ENCODE peak calls at places on chromosomes 12 and 14, in six cellular contexts. One of them, this sample, is unnamed.

GRCh38 chr14:30464481-30464880 is 94.5 kb upstream of the G2E3 start:
- DNase-seq in HFFc6: no peak
- DNase-seq in ovary: no peak
- DNase-seq in activated CD8-positive, alpha-beta memory T cell treated with anti-CD3 and anti-CD28 coated beads, Interleukin-2, amount 50 U/mL, for 4 hours: no peak
- DNase-seq in stimulated activated naive CD8-positive, alpha-beta T cell treated with anti-CD3 and anti-CD28 coated beads, Interleukin-15, amount 100 ng/mL, for 72 hours: no peak
- DNase-seq in type B pancreatic cell: no peak
- DNase-seq in this sample: no peak

GRCh38 chr12:70724444-70724843 is 87.2 kb upstream of the PTPRB start:
- DNase-seq in HFFc6: peak
- DNase-seq in activated CD8-positive, alpha-beta memory T cell treated with anti-CD3 and anti-CD28 coated beads, Interleukin-2, amount 50 U/mL, for 4 hours: no peak
- DNase-seq in stimulated activated naive CD8-positive, alpha-beta T cell treated with anti-CD3 and anti-CD28 coated beads, Interleukin-15, amount 100 ng/mL, for 72 hours: no peak
- DNase-seq in ovary: no peak
- DNase-seq in type B pancreatic cell: no peak
- DNase-seq in this sample: no peak

GRCh38 chr12:123398918-123399617 is 15.1 kb downstream of the KMT5A start:
- DNase-seq in activated CD8-positive, alpha-beta memory T cell treated with anti-CD3 and anti-CD28 coated beads, Interleukin-2, amount 50 U/mL, for 4 hours: no peak
- DNase-seq in ovary: peak
- DNase-seq in type B pancreatic cell: no peak
- DNase-seq in stimulated activated naive CD8-positive, alpha-beta T cell treated with anti-CD3 and anti-CD28 coated beads, Interleukin-15, amount 100 ng/mL, for 72 hours: no peak
- DNase-seq in HFFc6: no peak
- DNase-seq in this sample: no peak

GRCh38 chr14:95328876-95329503 is 9.3 kb upstream of the CLMN start:
- DNase-seq in HFFc6: no peak
- DNase-seq in stimulated activated naive CD8-positive, alpha-beta T cell treated with anti-CD3 and anti-CD28 coated beads, Interleukin-15, amount 100 ng/mL, for 72 hours: no peak
- DNase-seq in type B pancreatic cell: no peak
- DNase-seq in activated CD8-positive, alpha-beta memory T cell treated with anti-CD3 and anti-CD28 coated beads, Interleukin-2, amount 50 U/mL, for 4 hours: no peak
- DNase-seq in ovary: no peak
- DNase-seq in this sample: peak

GRCh38 chr12:48779869-48780268 is 9.0 kb downstream of the ADCY6 start:
- DNase-seq in ovary: peak
- DNase-seq in activated CD8-positive, alpha-beta memory T cell treated with anti-CD3 and anti-CD28 coated beads, Interleukin-2, amount 50 U/mL, for 4 hours: no peak
- DNase-seq in type B pancreatic cell: no peak
- DNase-seq in HFFc6: peak
- DNase-seq in stimulated activated naive CD8-positive, alpha-beta T cell treated with anti-CD3 and anti-CD28 coated beads, Interleukin-15, amount 100 ng/mL, for 72 hours: no peak
- DNase-seq in this sample: peak

GRCh38 chr14:99677231-99677891 is 6.7 kb upstream of the CYP46A1 start:
- DNase-seq in stimulated activated naive CD8-positive, alpha-beta T cell treated with anti-CD3 and anti-CD28 coated beads, Interleukin-15, amount 100 ng/mL, for 72 hours: no peak
- DNase-seq in activated CD8-positive, alpha-beta memory T cell treated with anti-CD3 and anti-CD28 coated beads, Interleukin-2, amount 50 U/mL, for 4 hours: no peak
- DNase-seq in ovary: no peak
- DNase-seq in type B pancreatic cell: no peak
- DNase-seq in HFFc6: no peak
- DNase-seq in this sample: no peak

GRCh38 chr12:108854453-108855283 is 2.7 kb downstream of the SSH1 start:
- DNase-seq in stimulated activated naive CD8-positive, alpha-beta T cell treated with anti-CD3 and anti-CD28 coated beads, Interleukin-15, amount 100 ng/mL, for 72 hours: no peak
- DNase-seq in activated CD8-positive, alpha-beta memory T cell treated with anti-CD3 and anti-CD28 coated beads, Interleukin-2, amount 50 U/mL, for 4 hours: no peak
- DNase-seq in type B pancreatic cell: no peak
- DNase-seq in HFFc6: peak
- DNase-seq in ovary: no peak
- DNase-seq in this sample: peak

GRCh38 chr12:50467441-50467840 is 37.3 kb upstream of the DIP2B start:
- DNase-seq in HFFc6: no peak
- DNase-seq in activated CD8-positive, alpha-beta memory T cell treated with anti-CD3 and anti-CD28 coated beads, Interleukin-2, amount 50 U/mL, for 4 hours: no peak
- DNase-seq in stimulated activated naive CD8-positive, alpha-beta T cell treated with anti-CD3 and anti-CD28 coated beads, Interleukin-15, amount 100 ng/mL, for 72 hours: no peak
- DNase-seq in type B pancreatic cell: no peak
- DNase-seq in ovary: no peak
- DNase-seq in this sample: no peak

GRCh38 chr14:74249433-74250375 is 10.5 kb downstream of the VSX2 start:
- DNase-seq in activated CD8-positive, alpha-beta memory T cell treated with anti-CD3 and anti-CD28 coated beads, Interleukin-2, amount 50 U/mL, for 4 hours: no peak
- DNase-seq in HFFc6: no peak
- DNase-seq in stimulated activated naive CD8-positive, alpha-beta T cell treated with anti-CD3 and anti-CD28 coated beads, Interleukin-15, amount 100 ng/mL, for 72 hours: no peak
- DNase-seq in ovary: no peak
- DNase-seq in type B pancreatic cell: no peak
- DNase-seq in this sample: no peak

GRCh38 chr14:55731247-55731872 is 151.4 kb downstream of the KTN1 start:
- DNase-seq in ovary: no peak
- DNase-seq in type B pancreatic cell: no peak
- DNase-seq in stimulated activated naive CD8-positive, alpha-beta T cell treated with anti-CD3 and anti-CD28 coated beads, Interleukin-15, amount 100 ng/mL, for 72 hours: no peak
- DNase-seq in activated CD8-positive, alpha-beta memory T cell treated with anti-CD3 and anti-CD28 coated beads, Interleukin-2, amount 50 U/mL, for 4 hours: no peak
- DNase-seq in HFFc6: no peak
- DNase-seq in this sample: no peak

GRCh38 chr14:54011001-54011400 is 54.4 kb upstream of the BMP4 start:
- DNase-seq in type B pancreatic cell: no peak
- DNase-seq in stimulated activated naive CD8-positive, alpha-beta T cell treated with anti-CD3 and anti-CD28 coated beads, Interleukin-15, amount 100 ng/mL, for 72 hours: no peak
- DNase-seq in HFFc6: no peak
- DNase-seq in ovary: no peak
- DNase-seq in activated CD8-positive, alpha-beta memory T cell treated with anti-CD3 and anti-CD28 coated beads, Interleukin-2, amount 50 U/mL, for 4 hours: no peak
- DNase-seq in this sample: no peak

GRCh38 chr12:93773122-93773871 is 96.1 kb downstream of the CRADD start:
- DNase-seq in HFFc6: no peak
- DNase-seq in stimulated activated naive CD8-positive, alpha-beta T cell treated with anti-CD3 and anti-CD28 coated beads, Interleukin-15, amount 100 ng/mL, for 72 hours: peak
- DNase-seq in ovary: no peak
- DNase-seq in type B pancreatic cell: no peak
- DNase-seq in activated CD8-positive, alpha-beta memory T cell treated with anti-CD3 and anti-CD28 coated beads, Interleukin-2, amount 50 U/mL, for 4 hours: peak
- DNase-seq in this sample: no peak

GRCh38 chr14:46574236-46574970 is 77.2 kb downstream of the RPL10L start:
- DNase-seq in type B pancreatic cell: no peak
- DNase-seq in ovary: no peak
- DNase-seq in HFFc6: no peak
- DNase-seq in stimulated activated naive CD8-positive, alpha-beta T cell treated with anti-CD3 and anti-CD28 coated beads, Interleukin-15, amount 100 ng/mL, for 72 hours: no peak
- DNase-seq in activated CD8-positive, alpha-beta memory T cell treated with anti-CD3 and anti-CD28 coated beads, Interleukin-2, amount 50 U/mL, for 4 hours: no peak
- DNase-seq in this sample: no peak

GRCh38 chr12:67916266-67916970 is 72.8 kb upstream of the IFNG-AS1 start:
- DNase-seq in stimulated activated naive CD8-positive, alpha-beta T cell treated with anti-CD3 and anti-CD28 coated beads, Interleukin-15, amount 100 ng/mL, for 72 hours: no peak
- DNase-seq in type B pancreatic cell: no peak
- DNase-seq in ovary: no peak
- DNase-seq in HFFc6: no peak
- DNase-seq in activated CD8-positive, alpha-beta memory T cell treated with anti-CD3 and anti-CD28 coated beads, Interleukin-2, amount 50 U/mL, for 4 hours: no peak
- DNase-seq in this sample: no peak

GRCh38 chr12:76586764-76587395 is 27.3 kb upstream of the OSBPL8 start:
- DNase-seq in HFFc6: peak
- DNase-seq in stimulated activated naive CD8-positive, alpha-beta T cell treated with anti-CD3 and anti-CD28 coated beads, Interleukin-15, amount 100 ng/mL, for 72 hours: no peak
- DNase-seq in type B pancreatic cell: no peak
- DNase-seq in activated CD8-positive, alpha-beta memory T cell treated with anti-CD3 and anti-CD28 coated beads, Interleukin-2, amount 50 U/mL, for 4 hours: peak
- DNase-seq in ovary: no peak
- DNase-seq in this sample: no peak

GRCh38 chr12:27511031-27511722 is 12.8 kb upstream of the PPFIBP1 start:
- DNase-seq in ovary: no peak
- DNase-seq in type B pancreatic cell: no peak
- DNase-seq in HFFc6: no peak
- DNase-seq in stimulated activated naive CD8-positive, alpha-beta T cell treated with anti-CD3 and anti-CD28 coated beads, Interleukin-15, amount 100 ng/mL, for 72 hours: no peak
- DNase-seq in activated CD8-positive, alpha-beta memory T cell treated with anti-CD3 and anti-CD28 coated beads, Interleukin-2, amount 50 U/mL, for 4 hours: no peak
- DNase-seq in this sample: no peak

GRCh38 chr12:84128117-84128991 is 784.2 kb downstream of the SLC6A15 start:
- DNase-seq in activated CD8-positive, alpha-beta memory T cell treated with anti-CD3 and anti-CD28 coated beads, Interleukin-2, amount 50 U/mL, for 4 hours: no peak
- DNase-seq in HFFc6: no peak
- DNase-seq in stimulated activated naive CD8-positive, alpha-beta T cell treated with anti-CD3 and anti-CD28 coated beads, Interleukin-15, amount 100 ng/mL, for 72 hours: no peak
- DNase-seq in type B pancreatic cell: no peak
- DNase-seq in ovary: no peak
- DNase-seq in this sample: no peak

GRCh38 chr14:38549549-38549948 is 293.7 kb upstream of the CLEC14A start:
- DNase-seq in stimulated activated naive CD8-positive, alpha-beta T cell treated with anti-CD3 and anti-CD28 coated beads, Interleukin-15, amount 100 ng/mL, for 72 hours: no peak
- DNase-seq in ovary: no peak
- DNase-seq in activated CD8-positive, alpha-beta memory T cell treated with anti-CD3 and anti-CD28 coated beads, Interleukin-2, amount 50 U/mL, for 4 hours: no peak
- DNase-seq in HFFc6: no peak
- DNase-seq in type B pancreatic cell: no peak
- DNase-seq in this sample: no peak

GRCh38 chr14:34165847-34166340 is 215.0 kb upstream of the EGLN3 start:
- DNase-seq in stimulated activated naive CD8-positive, alpha-beta T cell treated with anti-CD3 and anti-CD28 coated beads, Interleukin-15, amount 100 ng/mL, for 72 hours: no peak
- DNase-seq in HFFc6: no peak
- DNase-seq in type B pancreatic cell: no peak
- DNase-seq in ovary: no peak
- DNase-seq in activated CD8-positive, alpha-beta memory T cell treated with anti-CD3 and anti-CD28 coated beads, Interleukin-2, amount 50 U/mL, for 4 hours: no peak
- DNase-seq in this sample: no peak

GRCh38 chr14:51609987-51610283 is 41.8 kb upstream of the FRMD6 start:
- DNase-seq in stimulated activated naive CD8-positive, alpha-beta T cell treated with anti-CD3 and anti-CD28 coated beads, Interleukin-15, amount 100 ng/mL, for 72 hours: no peak
- DNase-seq in HFFc6: peak
- DNase-seq in ovary: no peak
- DNase-seq in activated CD8-positive, alpha-beta memory T cell treated with anti-CD3 and anti-CD28 coated beads, Interleukin-2, amount 50 U/mL, for 4 hours: no peak
- DNase-seq in type B pancreatic cell: no peak
- DNase-seq in this sample: no peak

GRCh38 chr12:3164454-3165310 is 87.5 kb downstream of the TSPAN9 start:
- DNase-seq in activated CD8-positive, alpha-beta memory T cell treated with anti-CD3 and anti-CD28 coated beads, Interleukin-2, amount 50 U/mL, for 4 hours: no peak
- DNase-seq in stimulated activated naive CD8-positive, alpha-beta T cell treated with anti-CD3 and anti-CD28 coated beads, Interleukin-15, amount 100 ng/mL, for 72 hours: no peak
- DNase-seq in ovary: no peak
- DNase-seq in HFFc6: no peak
- DNase-seq in type B pancreatic cell: no peak
- DNase-seq in this sample: no peak

GRCh38 chr12:111598637-111599458 is at the start of gene ATXN2:
- DNase-seq in ovary: peak
- DNase-seq in type B pancreatic cell: peak
- DNase-seq in HFFc6: peak
- DNase-seq in activated CD8-positive, alpha-beta memory T cell treated with anti-CD3 and anti-CD28 coated beads, Interleukin-2, amount 50 U/mL, for 4 hours: peak
- DNase-seq in stimulated activated naive CD8-positive, alpha-beta T cell treated with anti-CD3 and anti-CD28 coated beads, Interleukin-15, amount 100 ng/mL, for 72 hours: peak
- DNase-seq in this sample: peak

GRCh38 chr14:75980856-75981255 is 939 bp downstream of the TGFB3 start:
- DNase-seq in stimulated activated naive CD8-positive, alpha-beta T cell treated with anti-CD3 and anti-CD28 coated beads, Interleukin-15, amount 100 ng/mL, for 72 hours: no peak
- DNase-seq in HFFc6: no peak
- DNase-seq in ovary: peak
- DNase-seq in type B pancreatic cell: no peak
- DNase-seq in activated CD8-positive, alpha-beta memory T cell treated with anti-CD3 and anti-CD28 coated beads, Interleukin-2, amount 50 U/mL, for 4 hours: no peak
- DNase-seq in this sample: no peak

GRCh38 chr14:55789442-55789841 is 209.4 kb downstream of the KTN1 start:
- DNase-seq in HFFc6: no peak
- DNase-seq in stimulated activated naive CD8-positive, alpha-beta T cell treated with anti-CD3 and anti-CD28 coated beads, Interleukin-15, amount 100 ng/mL, for 72 hours: no peak
- DNase-seq in ovary: no peak
- DNase-seq in activated CD8-positive, alpha-beta memory T cell treated with anti-CD3 and anti-CD28 coated beads, Interleukin-2, amount 50 U/mL, for 4 hours: no peak
- DNase-seq in type B pancreatic cell: no peak
- DNase-seq in this sample: no peak

GRCh38 chr12:28222959-28223662 is 32.9 kb downstream of the CCDC91 start:
- DNase-seq in stimulated activated naive CD8-positive, alpha-beta T cell treated with anti-CD3 and anti-CD28 coated beads, Interleukin-15, amount 100 ng/mL, for 72 hours: peak
- DNase-seq in type B pancreatic cell: no peak
- DNase-seq in HFFc6: no peak
- DNase-seq in activated CD8-positive, alpha-beta memory T cell treated with anti-CD3 and anti-CD28 coated beads, Interleukin-2, amount 50 U/mL, for 4 hours: peak
- DNase-seq in ovary: no peak
- DNase-seq in this sample: no peak

GRCh38 chr14:61328629-61329262 is 7.4 kb downstream of the PRKCH start:
- DNase-seq in type B pancreatic cell: no peak
- DNase-seq in ovary: no peak
- DNase-seq in stimulated activated naive CD8-positive, alpha-beta T cell treated with anti-CD3 and anti-CD28 coated beads, Interleukin-15, amount 100 ng/mL, for 72 hours: no peak
- DNase-seq in activated CD8-positive, alpha-beta memory T cell treated with anti-CD3 and anti-CD28 coated beads, Interleukin-2, amount 50 U/mL, for 4 hours: no peak
- DNase-seq in HFFc6: no peak
- DNase-seq in this sample: no peak

GRCh38 chr14:44589180-44589579 is 82.1 kb upstream of the FSCB start:
- DNase-seq in HFFc6: no peak
- DNase-seq in type B pancreatic cell: no peak
- DNase-seq in ovary: no peak
- DNase-seq in activated CD8-positive, alpha-beta memory T cell treated with anti-CD3 and anti-CD28 coated beads, Interleukin-2, amount 50 U/mL, for 4 hours: no peak
- DNase-seq in stimulated activated naive CD8-positive, alpha-beta T cell treated with anti-CD3 and anti-CD28 coated beads, Interleukin-15, amount 100 ng/mL, for 72 hours: no peak
- DNase-seq in this sample: no peak

GRCh38 chr14:30596972-30597371 is 25.1 kb upstream of the SCFD1 start:
- DNase-seq in HFFc6: no peak
- DNase-seq in type B pancreatic cell: no peak
- DNase-seq in ovary: no peak
- DNase-seq in stimulated activated naive CD8-positive, alpha-beta T cell treated with anti-CD3 and anti-CD28 coated beads, Interleukin-15, amount 100 ng/mL, for 72 hours: no peak
- DNase-seq in activated CD8-positive, alpha-beta memory T cell treated with anti-CD3 and anti-CD28 coated beads, Interleukin-2, amount 50 U/mL, for 4 hours: no peak
- DNase-seq in this sample: no peak

GRCh38 chr12:52262286-52262685 is 12.2 kb upstream of the KRT86 start:
- DNase-seq in HFFc6: no peak
- DNase-seq in stimulated activated naive CD8-positive, alpha-beta T cell treated with anti-CD3 and anti-CD28 coated beads, Interleukin-15, amount 100 ng/mL, for 72 hours: no peak
- DNase-seq in activated CD8-positive, alpha-beta memory T cell treated with anti-CD3 and anti-CD28 coated beads, Interleukin-2, amount 50 U/mL, for 4 hours: no peak
- DNase-seq in ovary: no peak
- DNase-seq in type B pancreatic cell: no peak
- DNase-seq in this sample: no peak

GRCh38 chr12:32400114-32400672 is 835 bp downstream of the FGD4 start:
- DNase-seq in activated CD8-positive, alpha-beta memory T cell treated with anti-CD3 and anti-CD28 coated beads, Interleukin-2, amount 50 U/mL, for 4 hours: no peak
- DNase-seq in HFFc6: no peak
- DNase-seq in stimulated activated naive CD8-positive, alpha-beta T cell treated with anti-CD3 and anti-CD28 coated beads, Interleukin-15, amount 100 ng/mL, for 72 hours: no peak
- DNase-seq in ovary: no peak
- DNase-seq in type B pancreatic cell: no peak
- DNase-seq in this sample: no peak

GRCh38 chr14:68283378-68284123 is 464.0 kb downstream of the RAD51B start:
- DNase-seq in activated CD8-positive, alpha-beta memory T cell treated with anti-CD3 and anti-CD28 coated beads, Interleukin-2, amount 50 U/mL, for 4 hours: peak
- DNase-seq in type B pancreatic cell: no peak
- DNase-seq in stimulated activated naive CD8-positive, alpha-beta T cell treated with anti-CD3 and anti-CD28 coated beads, Interleukin-15, amount 100 ng/mL, for 72 hours: peak
- DNase-seq in ovary: peak
- DNase-seq in HFFc6: no peak
- DNase-seq in this sample: no peak

This sample was measured in coronary artery.